ENCODE peak calls at places on chromosomes 1 and 21, in six cellular contexts. U, O, E, G, C and M are unnamed samples.

GRCh38 chr1:241503444-241503843 is 16.1 kb downstream of the FH start:
- DNase-seq in U (no peak), O (no peak), E (no peak), G (peak), C (no peak), M (no peak)

GRCh38 chr1:161172776-161173376 is 4.4 kb downstream of the B4GALT3 start:
- DNase-seq in U (peak), O (no peak), E (no peak), G (no peak), C (no peak), M (no peak)

GRCh38 chr1:54377040-54377691 is 29.0 kb downstream of the SSBP3 start:
- DNase-seq in U (no peak), O (no peak), E (no peak), G (no peak), C (no peak), M (no peak)

GRCh38 chr1:17259233-17259873 is 10.5 kb downstream of the PADI3 start:
- DNase-seq in U (peak), O (no peak), E (no peak), G (no peak), C (no peak), M (no peak)

GRCh38 chr1:181632492-181632891 is 149.2 kb downstream of the CACNA1E start:
- DNase-seq in U (no peak), O (no peak), E (no peak), G (no peak), C (no peak), M (no peak)

GRCh38 chr21:36478207-36478701 is 1.7 kb downstream of the CLDN14 start:
- DNase-seq in U (no peak), O (no peak), E (peak), G (peak), C (no peak), M (no peak)

GRCh38 chr1:84089470-84090261 is 54.4 kb upstream of the PRKACB start:
- DNase-seq in U (no peak), O (no peak), E (peak), G (no peak), C (peak), M (no peak)

GRCh38 chr1:10821388-10821787 is 24.9 kb upstream of the CASZ1 start:
- DNase-seq in U (no peak), O (no peak), E (no peak), G (no peak), C (no peak), M (no peak)

GRCh38 chr1:84300991-84301758 is at the start of gene SAMD13:
- DNase-seq in U (peak), O (no peak), E (peak), G (peak), C (peak), M (peak)